ENCODE peak calls at places on chromosomes 4 and X, in eight cellular contexts. X, H, L, F, A, P, T and R are unnamed samples.
A peak's percentile ranks its signal among the peaks of the same experiment; 100 is the strongest.

GRCh38 chr4:85807247-85807915 is 332.4 kb downstream of the ARHGAP24 start:
- DNase-seq in X (no peak), H (no peak), L (peak; percentile 76), F (no peak), A (no peak), P (no peak), T (no peak), R (no peak)

GRCh38 chr4:118776166-118776954 is 59.6 kb downstream of the SEC24D start:
- DNase-seq in X (no peak), H (no peak), L (no peak), F (no peak), A (no peak), P (no peak), T (no peak), R (no peak)

GRCh38 chr4:52659722-52660261 is 691 bp upstream of the USP46 start:
- DNase-seq in X (peak; percentile 59), H (peak; percentile 62), L (peak; percentile 79), F (no peak), A (peak; percentile 93), P (peak; percentile 68), T (peak; percentile 68), R (peak; percentile 48)

GRCh38 chr4:76305971-76306881 is at the start of gene STBD1:
- DNase-seq in X (peak; percentile 87), H (peak; percentile 82), L (peak; percentile 80), F (no peak), A (peak; percentile 94), P (peak; percentile 78), T (peak; percentile 89), R (no peak)

GRCh38 chr4:150206981-150207380 is 128.7 kb downstream of the DCLK2 start:
- DNase-seq in X (no peak), H (no peak), L (no peak), F (no peak), A (no peak), P (no peak), T (no peak), R (no peak)

GRCh38 chr4:164783966-164784365 is 30.0 kb downstream of the SMIM31 start:
- DNase-seq in X (no peak), H (no peak), L (no peak), F (no peak), A (no peak), P (no peak), T (no peak), R (no peak)

GRCh38 chrX:124215786-124216185 is 116.7 kb upstream of the TEX13D start:
- DNase-seq in X (no peak), H (no peak), L (no peak), F (no peak), A (no peak), P (no peak), T (no peak), R (no peak)

GRCh38 chr4:139521764-139522373 is 34.1 kb downstream of the SETD7 start:
- DNase-seq in X (no peak), H (no peak), L (no peak), F (no peak), A (no peak), P (no peak), T (no peak), R (no peak)

GRCh38 chr4:39636786-39637185 is 1.9 kb downstream of the SMIM14 start:
- DNase-seq in X (no peak), H (no peak), L (no peak), F (no peak), A (no peak), P (no peak), T (no peak), R (no peak)

GRCh38 chr4:74423101-74423500 is 21.8 kb upstream of the AREG start:
- DNase-seq in X (no peak), H (no peak), L (peak; percentile 60), F (no peak), A (no peak), P (no peak), T (no peak), R (no peak)

GRCh38 chr4:61992351-61992750 is 792.2 kb downstream of the ADGRL3 start:
- DNase-seq in X (no peak), H (no peak), L (no peak), F (no peak), A (no peak), P (no peak), T (no peak), R (no peak)

DNA sequence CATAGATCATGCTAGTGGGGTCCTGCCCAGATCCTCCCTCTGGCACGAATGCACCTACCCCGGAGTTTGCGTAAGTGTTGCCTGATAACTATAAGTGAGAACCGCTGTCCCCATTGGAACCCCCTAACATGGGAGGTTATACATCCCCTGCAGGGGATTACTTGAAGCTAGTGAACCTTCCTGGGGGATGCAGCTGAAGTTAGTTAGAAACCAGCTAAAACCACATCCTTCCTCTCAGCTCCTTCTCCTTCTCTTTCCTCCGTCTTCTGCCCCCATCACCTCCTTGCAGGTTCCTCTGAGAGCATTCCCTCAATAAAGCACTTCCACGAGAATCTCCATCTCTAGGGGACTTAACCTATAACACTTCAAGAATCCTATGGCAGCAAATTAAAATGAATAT is 95.0 kb downstream of the ZNF827 start:
- DNase-seq in X (no peak), H (no peak), L (no peak), F (no peak), A (no peak), P (no peak), T (no peak), R (no peak)
- H3K27ac ChIP-seq in X (no peak overlapping the region), H (no peak overlapping the region), L (no peak overlapping the region), F (no peak overlapping the region), A (no peak overlapping the region), P (no peak overlapping the region), T (no peak overlapping the region), R (no peak overlapping the region)

DNA sequence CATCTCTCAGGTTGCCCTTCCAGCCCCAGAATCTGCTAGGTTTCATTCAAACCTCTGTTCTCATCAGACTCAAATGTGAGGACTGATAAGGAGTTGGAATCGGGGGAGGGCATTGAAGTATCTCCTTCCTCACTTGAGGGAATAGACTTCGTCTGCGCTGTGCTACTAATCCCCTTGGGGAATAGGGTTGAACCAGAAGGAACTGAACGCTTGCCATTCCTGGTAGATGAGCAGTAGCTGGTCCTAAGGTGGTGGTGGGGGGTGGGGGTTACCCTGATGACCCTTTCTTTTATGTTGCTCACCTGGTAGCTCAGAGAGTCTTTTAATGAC is 692 bp upstream of the SLC9A7 start:
- DNase-seq in X (no peak), H (no peak), L (no peak), F (no peak), A (no peak), P (no peak), T (no peak), R (no peak)
- H3K27ac ChIP-seq in X (no peak overlapping the region), H (peak overlapping the region; percentile 68), L (no peak overlapping the region), F (no peak overlapping the region), A (no peak overlapping the region), P (no peak overlapping the region), T (no peak overlapping the region), R (no peak overlapping the region)

GRCh38 chrX:22481436-22481835 is 208.7 kb downstream of the CBLL2 start:
- DNase-seq in X (no peak), H (no peak), L (no peak), F (no peak), A (no peak), P (no peak), T (no peak), R (no peak)
- H3K27ac ChIP-seq in X (no peak overlapping the region), H (no peak overlapping the region), L (no peak overlapping the region), F (no peak overlapping the region), A (no peak overlapping the region), P (no peak overlapping the region), T (no peak overlapping the region), R (no peak overlapping the region)

DNA sequence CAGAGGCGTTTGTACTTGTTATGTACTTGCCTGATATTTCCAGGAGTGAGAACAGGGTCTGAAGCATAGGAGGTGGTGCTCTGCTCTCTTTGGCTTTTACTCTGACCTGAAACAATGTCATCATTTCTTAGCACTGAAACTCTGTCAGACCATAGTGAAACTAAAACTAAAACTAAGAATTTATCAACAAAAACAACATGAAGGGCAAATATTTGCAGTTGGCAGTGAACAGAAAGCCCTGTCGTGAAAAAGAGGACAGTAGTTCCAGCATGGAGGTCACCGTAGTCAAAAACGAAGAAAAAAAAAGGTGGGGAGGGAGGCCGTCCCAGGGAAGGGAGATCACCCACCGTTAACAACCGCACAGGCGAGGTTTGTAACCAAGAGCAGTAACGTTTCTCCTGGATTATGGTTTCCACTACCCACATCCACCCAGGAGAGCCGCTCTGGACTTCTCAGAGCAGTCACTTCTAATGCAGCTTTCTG is 97.5 kb downstream of the ANK2 start:
- DNase-seq in X (no peak), H (peak; percentile 22), L (no peak), F (no peak), A (no peak), P (no peak), T (no peak), R (no peak)
- H3K27ac ChIP-seq in X (peak overlapping the region; percentile 60), H (peak overlapping the region; percentile 75), L (peak overlapping the region; percentile 92), F (no peak overlapping the region), A (no peak overlapping the region), P (peak overlapping the region; percentile 70), T (no peak overlapping the region), R (no peak overlapping the region)

GRCh38 chrX:38558681-38559080 is 2.7 kb upstream of the TSPAN7 start:
- DNase-seq in X (no peak), H (no peak), L (no peak), F (no peak), A (no peak), P (no peak), T (no peak), R (no peak)

GRCh38 chrX:38561126-38561868 is at the start of gene TSPAN7:
- DNase-seq in X (peak; percentile 59), H (peak; percentile 84), L (peak; percentile 82), F (no peak), A (peak; percentile 96), P (peak; percentile 81), T (peak; percentile 86), R (peak; percentile 42)

GRCh38 chrX:38560776-38561125 is 591 bp upstream of the TSPAN7 start:
- DNase-seq in X (no peak), H (no peak), L (no peak), F (no peak), A (no peak), P (no peak), T (no peak), R (no peak)

GRCh38 chrX:38563006-38563405 is 1.7 kb downstream of the TSPAN7 start:
- DNase-seq in X (no peak), H (no peak), L (no peak), F (no peak), A (no peak), P (no peak), T (no peak), R (no peak)

GRCh38 chrX:38561951-38562719 is 793 bp downstream of the TSPAN7 start:
- DNase-seq in X (peak; percentile 19), H (peak; percentile 25), L (peak; percentile 13), F (no peak), A (peak; percentile 53), P (peak; percentile 45), T (peak; percentile 22), R (peak; percentile 2)
- H3K27ac ChIP-seq in X (no peak overlapping the region), H (peak overlapping the region; percentile 47), L (no peak overlapping the region), F (no peak overlapping the region), A (no peak overlapping the region), P (peak overlapping the region; percentile 71), T (peak overlapping the region; percentile 72), R (peak overlapping the region; percentile 40)

GRCh38 chr4:2663275-2663674 is 92.9 kb downstream of the TNIP2 start:
- DNase-seq in X (no peak), H (no peak), L (no peak), F (no peak), A (no peak), P (no peak), T (no peak), R (no peak)
- H3K27ac ChIP-seq in X (no peak overlapping the region), H (no peak overlapping the region), L (no peak overlapping the region), F (no peak overlapping the region), A (no peak overlapping the region), P (no peak overlapping the region), T (no peak overlapping the region), R (no peak overlapping the region)